ENCODE peak calls at places on chromosomes 13 and 19, in ten cellular contexts. Z is T-cell; M is T-helper 1 cell; S is LHCN-M2; R is ovary; I is HFFc6; C is CD8-positive, alpha-beta T cell; F is RWPE1; Y is activated CD4-positive, alpha-beta T cell treated with anti-CD3 and anti-CD28 coated beads for 1 hour; H is NCI-H1105. O is an unnamed sample.

GRCh38 chr13:107111248-107111647 is 543.3 kb upstream of the ARGLU1 start:
- DNase-seq in M (no peak), Y (no peak), R (no peak), I (no peak), S (no peak), C (no peak), H (no peak), Z (no peak), F (no peak), O (no peak)

GRCh38 chr13:27026396-27026795 is 145.2 kb downstream of the USP12 start:
- DNase-seq in R (no peak), H (no peak), Z (no peak), C (no peak), M (no peak), Y (no peak), S (no peak), F (no peak), I (no peak), O (no peak)

GRCh38 chr13:104014803-104015645 is 948.8 kb upstream of the SLC10A2 start:
- DNase-seq in S (peak), C (no peak), F (no peak), I (no peak), M (no peak), H (no peak), Y (no peak), R (no peak), Z (no peak), O (peak)

GRCh38 chr19:3450796-3451411 is 29.4 kb downstream of the SMIM24 start:
- DNase-seq in H (no peak), F (peak), I (peak), Z (no peak), M (no peak), Y (no peak), S (peak), C (no peak), R (no peak), O (peak)

GRCh38 chr19:49340865-49341718 is 5.9 kb downstream of the CD37 start:
- DNase-seq in C (no peak), F (no peak), Z (no peak), I (no peak), H (no peak), Y (no peak), R (peak), S (no peak), M (no peak), O (no peak)

GRCh38 chr13:40176242-40176641 is 490.2 kb downstream of the FOXO1 start:
- DNase-seq in Z (no peak), M (no peak), R (no peak), I (no peak), C (no peak), Y (no peak), H (no peak), F (no peak), S (no peak), O (no peak)

GRCh38 chr19:55681131-55682087 is 6.4 kb downstream of the EPN1 start:
- DNase-seq in C (no peak), F (no peak), I (peak), H (no peak), Z (no peak), Y (no peak), M (no peak), R (peak), S (no peak), O (no peak)

GRCh38 chr13:47303626-47304025 is 406.8 kb upstream of the HTR2A start:
- DNase-seq in H (no peak), M (no peak), Y (no peak), S (no peak), I (no peak), F (no peak), R (no peak), C (no peak), Z (no peak), O (no peak)

GRCh38 chr19:11887618-11888531 is at the start of gene ZNF69:
- DNase-seq in H (peak), I (peak), C (peak), M (peak), F (no peak), Y (peak), Z (peak), S (peak), R (peak), O (peak)

GRCh38 chr19:44876930-44877530 is 14.0 kb upstream of the TOMM40 start:
- DNase-seq in S (no peak), I (no peak), Z (no peak), H (no peak), R (no peak), Y (no peak), M (no peak), C (no peak), F (no peak), O (no peak)

GRCh38 chr13:100887729-100888151 is 213.1 kb upstream of the TMTC4 start:
- DNase-seq in F (peak), H (no peak), C (no peak), I (peak), R (no peak), Z (no peak), M (no peak), Y (no peak), S (peak), O (no peak)

GRCh38 chr13:93224545-93224944 is 2.1 kb upstream of the GPC6 start:
- DNase-seq in M (no peak), Z (no peak), C (no peak), F (no peak), I (peak), H (no peak), R (no peak), Y (no peak), S (peak), O (no peak)

GRCh38 chr13:64900039-64900438 is 2330.1 kb downstream of the PCDH9 start:
- DNase-seq in Z (no peak), I (no peak), H (no peak), M (no peak), C (no peak), F (no peak), S (no peak), Y (no peak), R (no peak), O (no peak)

GRCh38 chr19:13234518-13234917 is 84.3 kb downstream of the IER2 start:
- DNase-seq in M (peak), I (peak), Z (peak), S (no peak), F (peak), Y (peak), C (peak), H (no peak), R (no peak), O (no peak)

GRCh38 chr19:3609779-3610719 is 3.4 kb upstream of the TBXA2R start:
- DNase-seq in F (no peak), H (no peak), R (peak), S (no peak), Y (no peak), C (no peak), M (no peak), Z (no peak), I (no peak), O (no peak)

GRCh38 chr19:13430790-13431582 is 75.3 kb downstream of the CACNA1A start:
- DNase-seq in C (peak), R (peak), F (peak), I (peak), S (peak), M (no peak), Y (peak), Z (peak), H (no peak), O (peak)

GRCh38 chr13:93788456-93788855 is 561.8 kb downstream of the GPC6 start:
- DNase-seq in M (no peak), Y (no peak), R (no peak), S (no peak), F (no peak), Z (no peak), C (no peak), H (no peak), I (no peak), O (no peak)

GRCh38 chr13:32911506-32911905 is 104.7 kb upstream of the KL start:
- DNase-seq in S (peak), M (no peak), I (peak), H (no peak), Z (no peak), Y (no peak), R (no peak), C (no peak), F (peak), O (peak)

GRCh38 chr19:13099073-13099999 is 3.3 kb downstream of the LYL1 start:
- DNase-seq in Y (peak), R (peak), M (peak), F (no peak), I (peak), Z (peak), S (no peak), C (peak), H (no peak), O (no peak)

GRCh38 chr13:101397742-101398141 is 18.6 kb downstream of the NALCN start:
- DNase-seq in R (no peak), Y (no peak), F (peak), C (no peak), Z (no peak), S (peak), I (peak), M (no peak), H (no peak), O (peak)

GRCh38 chr13:59458908-59459579 is 704.7 kb downstream of the DIAPH3 start:
- DNase-seq in F (peak), R (no peak), C (no peak), Y (no peak), I (peak), Z (no peak), M (no peak), H (no peak), S (peak), O (no peak)

GRCh38 chr13:59641261-59641660 is 522.5 kb downstream of the DIAPH3 start:
- DNase-seq in R (no peak), M (no peak), H (no peak), I (no peak), F (no peak), C (no peak), S (no peak), Y (no peak), Z (no peak), O (no peak)